ENCODE peak calls at places on chromosomes 1 and 21, in four cellular contexts. D is heart left ventricle, O is GM12878, F is fibroblast of lung. H is an unnamed sample.

GRCh38 chr1:206772228-206773002 is at the start of gene IL10:
- DNase-seq in D (no peak), O (no peak), F (no peak), H (no peak)

GRCh38 chr1:238652346-238652968 is 733.9 kb upstream of the CHRM3 start:
- DNase-seq in D (no peak), O (no peak), F (peak; percentile 95), H (no peak)

GRCh38 chr1:7915826-7916225 is 24.8 kb downstream of the TNFRSF9 start:
- DNase-seq in D (no peak), O (no peak), F (no peak), H (no peak)

GRCh38 chr1:186499571-186499970 is 38.7 kb upstream of the PDC start:
- DNase-seq in D (no peak), O (no peak), F (no peak), H (no peak)

GRCh38 chr1:72481420-72481819 is 199.1 kb upstream of the NEGR1 start:
- DNase-seq in D (no peak), O (no peak), F (no peak), H (no peak)

GRCh38 chr1:215031392-215031791 is 51.1 kb upstream of the KCNK2 start:
- DNase-seq in D (no peak), O (no peak), F (no peak), H (no peak)

GRCh38 chr1:79074975-79075374 is 68.4 kb upstream of the ADGRL4 start:
- DNase-seq in D (no peak), O (no peak), F (peak; percentile 7), H (no peak)

GRCh38 chr1:107048255-107048654 is 8.2 kb upstream of the PRMT6 start:
- DNase-seq in D (no peak), O (no peak), F (no peak), H (no peak)

GRCh38 chr21:17682924-17683323 is 70.2 kb upstream of the BTG3 start:
- DNase-seq in D (no peak), O (no peak), F (no peak), H (no peak)

GRCh38 chr1:192516776-192517297 is 58.7 kb upstream of the RGS1 start:
- DNase-seq in D (no peak), O (peak; percentile 99), F (peak; percentile 68), H (no peak)

GRCh38 chr1:18408656-18409370 is 71.9 kb upstream of the KLHDC7A start:
- DNase-seq in D (no peak), O (no peak), F (no peak), H (no peak)

GRCh38 chr1:203772836-203773235 is 7.9 kb downstream of the LAX1 start:
- DNase-seq in D (no peak), O (no peak), F (no peak), H (no peak)

GRCh38 chr1:229341811-229342304 is 989 bp downstream of the CCSAP start:
- DNase-seq in D (peak; percentile 35), O (no peak), F (no peak), H (no peak)

GRCh38 chr1:2455757-2456156 is 20.3 kb upstream of the PLCH2 start:
- DNase-seq in D (no peak), O (no peak), F (no peak), H (no peak)

GRCh38 chr1:181987334-181987870 is 74.1 kb downstream of the ZNF648 start:
- DNase-seq in D (no peak), O (no peak), F (no peak), H (no peak)

GRCh38 chr1:98903261-98903660 is 101.4 kb downstream of the PLPPR5 start:
- DNase-seq in D (no peak), O (no peak), F (peak; percentile 83), H (no peak)

GRCh38 chr21:28541371-28542112 is 451.1 kb downstream of the LTN1 start:
- DNase-seq in D (no peak), O (no peak), F (peak; percentile 5), H (no peak)

GRCh38 chr1:27772071-27772470 is 948 bp upstream of the STX12 start:
- DNase-seq in D (no peak), O (no peak), F (peak; percentile 42), H (no peak)

GRCh38 chr1:206742702-206743383 is 27.7 kb upstream of the IL19 start:
- DNase-seq in D (no peak), O (no peak), F (no peak), H (no peak)

GRCh38 chr21:29376556-29376955 is 77.8 kb downstream of the BACH1 start:
- DNase-seq in D (peak; percentile 25), O (no peak), F (no peak), H (no peak)

GRCh38 chr1:26225033-26225831 is 8.8 kb upstream of the CEP85 start:
- DNase-seq in D (peak; percentile 76), O (no peak), F (peak; percentile 47), H (no peak)

GRCh38 chr21:41744028-41744940 is 22.6 kb downstream of the RIPK4 start:
- DNase-seq in D (no peak), O (no peak), F (no peak), H (no peak)

GRCh38 chr1:74470936-74471335 is 41.5 kb downstream of the LRRC53 start:
- DNase-seq in D (no peak), O (no peak), F (peak; percentile 6), H (no peak)

GRCh38 chr1:47280142-47280541 is 33.8 kb downstream of the STIL start:
- DNase-seq in D (no peak), O (no peak), F (no peak), H (no peak)

GRCh38 chr1:6424619-6425593 is at the start of gene ESPN:
- DNase-seq in D (no peak), O (no peak), F (no peak), H (no peak)

GRCh38 chr1:27331922-27332321 is 9.9 kb upstream of the SYTL1 start:
- DNase-seq in D (no peak), O (no peak), F (no peak), H (no peak)

GRCh38 chr21:45140346-45140940 is 66.1 kb downstream of the ADARB1 start:
- DNase-seq in D (peak; percentile 73), O (no peak), F (peak; percentile 92), H (peak; percentile 78)
- TF ChIP-seq CTCF in D (peak; percentile 75), O (peak; percentile 90), F (peak; percentile 92), H (peak; percentile 47)

GRCh38 chr21:34320006-34320405 is 43.8 kb upstream of the KCNE2 start:
- DNase-seq in D (no peak), O (no peak), F (peak; percentile 59), H (no peak)

DNA sequence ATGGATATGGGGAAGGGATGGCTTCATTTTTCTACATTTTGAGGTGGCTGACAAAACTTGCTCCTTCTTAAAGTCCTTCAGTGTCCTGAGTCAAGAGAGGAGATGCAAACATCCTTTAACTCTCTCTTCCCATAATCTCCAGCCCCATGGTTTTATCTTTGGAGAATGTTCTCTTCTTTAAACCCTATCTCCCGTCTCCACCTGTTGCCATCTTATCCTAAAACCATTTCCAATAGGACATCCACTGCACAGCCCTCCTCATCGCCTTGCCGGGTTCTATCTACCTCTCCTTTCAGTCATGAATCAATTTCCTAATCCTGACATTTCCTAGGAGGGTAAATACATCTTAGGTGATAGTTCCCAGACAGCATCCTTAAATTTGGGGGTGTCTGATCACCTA is 44.2 kb upstream of the KCNE2 start:
- DNase-seq in D (no peak), O (no peak), F (no peak), H (no peak)
- H3K27ac ChIP-seq in D (no peak overlapping the region), O (no peak overlapping the region), F (no peak overlapping the region), H (no peak overlapping the region)

GRCh38 chr1:22281521-22282241 is 138.8 kb upstream of the WNT4 start:
- DNase-seq in D (no peak), O (no peak), F (no peak), H (no peak)
- H3K27me3 ChIP-seq in D (no peaks in the 10 kb centered on the region), O (no peaks in the 10 kb centered on the region), F (peaks cover 12% of the 10 kb centered on the region), H (no peaks in the 10 kb centered on the region)

GRCh38 chr21:25931791-25932190 is 197.0 kb downstream of the GABPA start:
- DNase-seq in D (no peak), O (no peak), F (no peak), H (no peak)

GRCh38 chr21:25934130-25934529 is 199.4 kb downstream of the GABPA start:
- DNase-seq in D (no peak), O (no peak), F (peak; percentile 96), H (no peak)

GRCh38 chr21:25927195-25927880 is 192.6 kb downstream of the GABPA start:
- DNase-seq in D (no peak), O (no peak), F (no peak), H (no peak)

GRCh38 chr21:25925936-25926335 is 191.2 kb downstream of the GABPA start:
- DNase-seq in D (peak; percentile 31), O (no peak), F (peak; percentile 61), H (no peak)

DNA sequence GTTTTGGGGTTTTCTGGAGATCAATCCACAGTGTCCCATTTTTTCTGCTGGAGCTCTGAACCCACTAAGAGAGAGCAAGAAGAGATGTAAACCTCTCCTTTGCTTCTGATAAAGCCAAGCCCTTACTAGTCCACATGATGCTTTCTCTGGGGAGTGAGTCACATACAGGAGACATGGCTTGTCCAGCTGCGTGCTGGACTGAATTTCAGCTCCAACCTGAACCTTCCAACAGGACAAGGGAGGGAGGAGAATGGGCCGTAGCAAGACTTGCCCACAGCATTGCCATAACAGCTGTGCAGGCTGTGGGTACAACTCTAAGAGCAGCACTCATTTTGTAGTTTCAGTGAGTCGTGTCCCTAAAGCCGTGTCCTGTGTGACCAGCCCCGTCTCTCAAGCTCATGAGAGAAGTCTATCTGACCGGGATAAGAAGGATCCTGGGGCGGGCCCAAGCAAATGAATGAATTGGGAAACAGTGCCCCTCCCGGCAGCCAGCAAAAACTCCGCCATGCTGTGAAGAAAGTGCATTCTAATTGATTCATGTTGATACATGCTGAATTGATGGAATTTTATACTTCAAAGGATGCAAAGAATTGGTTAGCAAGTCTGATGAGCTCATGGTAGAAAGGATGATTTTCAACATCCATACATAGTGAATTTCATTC is 195.2 kb downstream of the GABPA start:
- DNase-seq in D (no peak), O (no peak), F (peak; percentile 80), H (no peak)
- TF ChIP-seq CTCF in D (no peak), O (no peak), F (no peak), H (no peak)

DNA sequence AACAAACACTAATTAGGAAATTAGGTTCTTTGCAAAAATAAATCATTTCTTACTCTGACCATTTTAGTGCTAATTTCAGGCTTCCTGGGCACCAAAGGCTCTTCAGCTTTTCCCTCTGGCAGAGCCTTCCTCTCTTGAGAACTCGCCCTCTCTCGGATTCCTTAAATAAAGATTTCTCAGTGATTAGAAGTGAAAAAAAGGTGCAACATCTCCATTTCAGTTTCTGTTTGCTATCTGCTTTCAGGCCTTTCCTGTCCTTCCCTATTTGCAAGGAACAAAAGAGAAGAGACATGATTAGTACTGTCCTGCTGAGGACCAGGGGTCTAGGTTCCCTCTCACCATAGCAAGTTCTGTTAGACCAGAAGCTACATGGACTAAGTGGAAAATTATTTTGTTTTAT is 27.8 kb upstream of the CACYBP start:
- DNase-seq in D (no peak), O (no peak), F (no peak), H (no peak)
- H3K27ac ChIP-seq in D (no peak overlapping the region), O (no peak overlapping the region), F (no peak overlapping the region), H (no peak overlapping the region)